ENCODE peak calls at places on chromosomes 2 and 18, in six cellular contexts. R is activated CD4-positive, CD25-positive, alpha-beta regulatory T cell; W is astrocyte of the spinal cord; O is endothelial cell of umbilical vein; G is endothelial cell; C is stimulated activated CD4-positive, alpha-beta T cell treated with anti-CD3 and anti-CD28 coated beads, Interleukin-2, amount 100 ng/mL, for 24 hours. A is an unnamed sample.

GRCh38 chr2:138974651-138975050 is 194.5 kb upstream of the NXPH2 start:
- DNase-seq in R (no peak), W (peak), O (no peak), G (no peak), C (no peak), A (no peak)

GRCh38 chr2:36659872-36660312 is 36.6 kb upstream of the VIT start:
- DNase-seq in R (no peak), W (no peak), O (peak), G (no peak), C (no peak), A (no peak)

GRCh38 chr2:143505542-143505941 is 376.3 kb downstream of the ARHGAP15 start:
- DNase-seq in R (no peak), W (no peak), O (no peak), G (no peak), C (no peak), A (no peak)

GRCh38 chr2:40372586-40372985 is 79.3 kb downstream of the SLC8A1 start:
- DNase-seq in R (no peak), W (no peak), O (no peak), G (no peak), C (no peak), A (no peak)

GRCh38 chr2:186308347-186308746 is 177.7 kb upstream of the ZC3H15 start:
- DNase-seq in R (no peak), W (peak), O (peak), G (no peak), C (no peak), A (no peak)

GRCh38 chr2:65527451-65528240 is 95.2 kb upstream of the SPRED2 start:
- DNase-seq in R (no peak), W (no peak), O (no peak), G (no peak), C (no peak), A (no peak)

GRCh38 chr18:32029558-32029957 is 10.9 kb downstream of the RNF125 start:
- DNase-seq in R (no peak), W (no peak), O (no peak), G (no peak), C (no peak), A (no peak)

GRCh38 chr2:111239107-111239506 is 118.4 kb downstream of the BCL2L11 start:
- DNase-seq in R (no peak), W (no peak), O (no peak), G (no peak), C (no peak), A (no peak)

GRCh38 chr2:230650585-230651137 is 62.0 kb upstream of the CAB39 start:
- DNase-seq in R (no peak), W (no peak), O (no peak), G (no peak), C (no peak), A (no peak)

GRCh38 chr2:152477347-152478092 is 142.5 kb downstream of the FMNL2 start:
- DNase-seq in R (no peak), W (no peak), O (no peak), G (no peak), C (no peak), A (no peak)

GRCh38 chr2:25161055-25161781 is 7.2 kb downstream of the POMC start:
- DNase-seq in R (peak), W (no peak), O (peak), G (no peak), C (peak), A (no peak)

GRCh38 chr2:109435866-109436634 is 177.7 kb downstream of the SEPTIN10 start:
- DNase-seq in R (no peak), W (peak), O (no peak), G (no peak), C (no peak), A (no peak)

GRCh38 chr2:46493241-46493970 is 14.0 kb downstream of the TMEM247 start:
- DNase-seq in R (no peak), W (peak), O (no peak), G (no peak), C (no peak), A (no peak)

GRCh38 chr2:121359937-121360565 is 75.0 kb upstream of the TFCP2L1 start:
- DNase-seq in R (no peak), W (no peak), O (peak), G (no peak), C (no peak), A (no peak)

GRCh38 chr2:210531482-210531881 is 24.9 kb upstream of the CPS1 start:
- DNase-seq in R (no peak), W (no peak), O (no peak), G (no peak), C (no peak), A (no peak)

GRCh38 chr2:234162876-234163275 is 112.4 kb downstream of the SPP2 start:
- DNase-seq in R (no peak), W (no peak), O (no peak), G (no peak), C (no peak), A (no peak)

GRCh38 chr2:207725815-207726578 is 14.6 kb downstream of the CCNYL1 start:
- DNase-seq in R (no peak), W (no peak), O (peak), G (no peak), C (no peak), A (no peak)

A was measured in NT2/D1.